ENCODE peak calls at places on chromosomes 1 and 21, in four cellular contexts. One of them, this sample, is unnamed.
A peak's percentile ranks its signal among the peaks of the same experiment; 100 is the strongest.

GRCh38 chr1:196607940-196608339 is 300 bp downstream of the KCNT2 start:
- DNase-seq in tibial nerve: no peak
- DNase-seq in testis: no peak
- DNase-seq in PC-3: no peak
- DNase-seq in this sample: peak; percentile 18

GRCh38 chr1:212368073-212368484 is 46.6 kb downstream of the PACC1 start:
- DNase-seq in tibial nerve: peak; percentile 53
- DNase-seq in testis: peak; percentile 62
- DNase-seq in PC-3: peak; percentile 94
- DNase-seq in this sample: peak; percentile 89

GRCh38 chr1:117615474-117615873 is 9.6 kb downstream of the TENT5C start:
- DNase-seq in tibial nerve: no peak
- DNase-seq in testis: no peak
- DNase-seq in PC-3: no peak
- DNase-seq in this sample: no peak

GRCh38 chr1:22747021-22747734 is 36.5 kb downstream of the EPHB2 start:
- DNase-seq in tibial nerve: no peak
- DNase-seq in testis: no peak
- DNase-seq in PC-3: peak; percentile 95
- DNase-seq in this sample: peak; percentile 51

GRCh38 chr1:7642781-7643180 is 128.3 kb upstream of the VAMP3 start:
- DNase-seq in tibial nerve: no peak
- DNase-seq in testis: no peak
- DNase-seq in PC-3: no peak
- DNase-seq in this sample: peak; percentile 5

GRCh38 chr1:42933060-42933586 is 25.5 kb downstream of the SLC2A1 start:
- DNase-seq in tibial nerve: no peak
- DNase-seq in testis: no peak
- DNase-seq in PC-3: no peak
- DNase-seq in this sample: no peak

GRCh38 chr1:9717193-9718005 is 65.9 kb downstream of the PIK3CD start:
- DNase-seq in tibial nerve: peak; percentile 63
- DNase-seq in testis: peak; percentile 69
- DNase-seq in PC-3: no peak
- DNase-seq in this sample: peak; percentile 81

GRCh38 chr1:117570988-117571409 is 34.8 kb upstream of the TENT5C start:
- DNase-seq in tibial nerve: no peak
- DNase-seq in testis: no peak
- DNase-seq in PC-3: peak; percentile 83
- DNase-seq in this sample: no peak

GRCh38 chr1:210817385-210818275 is 316.3 kb downstream of the KCNH1 start:
- DNase-seq in tibial nerve: no peak
- DNase-seq in testis: no peak
- DNase-seq in PC-3: no peak
- DNase-seq in this sample: no peak

GRCh38 chr1:19923953-19924346 is 533 bp upstream of the PLA2G2E start:
- DNase-seq in tibial nerve: no peak
- DNase-seq in testis: no peak
- DNase-seq in PC-3: no peak
- DNase-seq in this sample: no peak

GRCh38 chr21:42463861-42464515 is 32.0 kb downstream of the RSPH1 start:
- DNase-seq in tibial nerve: no peak
- DNase-seq in testis: peak; percentile 78
- DNase-seq in PC-3: peak; percentile 68
- DNase-seq in this sample: peak; percentile 75

GRCh38 chr1:66925944-66926343 is 1.2 kb downstream of the MIER1 start:
- DNase-seq in tibial nerve: no peak
- DNase-seq in testis: no peak
- DNase-seq in PC-3: no peak
- DNase-seq in this sample: peak; percentile 20

GRCh38 chr1:196372896-196373536 is 235.2 kb downstream of the KCNT2 start:
- DNase-seq in tibial nerve: no peak
- DNase-seq in testis: no peak
- DNase-seq in PC-3: peak; percentile 64
- DNase-seq in this sample: peak; percentile 69

GRCh38 chr1:8706995-8707396 is 110.4 kb downstream of the RERE start:
- DNase-seq in tibial nerve: no peak
- DNase-seq in testis: no peak
- DNase-seq in PC-3: no peak
- DNase-seq in this sample: peak; percentile 57

GRCh38 chr1:40185951-40186864 is 25.0 kb downstream of the RLF start:
- DNase-seq in tibial nerve: no peak
- DNase-seq in testis: no peak
- DNase-seq in PC-3: no peak
- DNase-seq in this sample: peak; percentile 45

DNA sequence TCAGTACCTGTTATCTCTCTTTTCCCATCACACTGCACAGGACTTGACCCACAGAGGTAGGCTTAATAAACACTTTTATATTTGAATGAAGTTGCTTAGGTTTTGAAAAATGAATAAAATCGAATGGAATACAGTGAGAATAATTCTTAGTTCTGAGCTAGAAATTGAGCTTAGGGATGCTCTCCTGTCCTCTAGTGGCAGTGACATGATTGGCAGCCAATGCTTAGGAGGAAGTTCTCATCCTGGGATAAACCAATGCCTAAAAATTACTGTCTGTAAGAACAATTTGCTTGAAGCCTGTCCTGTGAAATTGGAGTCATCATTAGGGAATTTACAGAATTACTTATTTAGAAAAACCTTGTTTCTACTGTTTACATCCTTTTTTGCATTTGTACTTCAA is 21.3 kb upstream of the CYP4X1 start:
- DNase-seq in tibial nerve: no peak
- DNase-seq in testis: no peak
- DNase-seq in PC-3: peak; percentile 36
- DNase-seq in this sample: peak; percentile 28
- TF ChIP-seq CTCF in tibial nerve: no peak
- TF ChIP-seq CTCF in testis: peak; percentile 13
- TF ChIP-seq CTCF in PC-3: peak; percentile 70
- TF ChIP-seq CTCF in this sample: peak; percentile 64

GRCh38 chr1:2279210-2279639 is 51.1 kb downstream of the SKI start:
- DNase-seq in tibial nerve: no peak
- DNase-seq in testis: peak; percentile 75
- DNase-seq in PC-3: no peak
- DNase-seq in this sample: peak; percentile 89

GRCh38 chr1:2279882-2280281 is 51.8 kb downstream of the SKI start:
- DNase-seq in tibial nerve: no peak
- DNase-seq in testis: no peak
- DNase-seq in PC-3: no peak
- DNase-seq in this sample: no peak

GRCh38 chr1:2277741-2278488 is 49.8 kb downstream of the SKI start:
- DNase-seq in tibial nerve: no peak
- DNase-seq in testis: no peak
- DNase-seq in PC-3: no peak
- DNase-seq in this sample: no peak

GRCh38 chr1:2276803-2277580 is 48.9 kb downstream of the SKI start:
- DNase-seq in tibial nerve: no peak
- DNase-seq in testis: no peak
- DNase-seq in PC-3: no peak
- DNase-seq in this sample: peak; percentile 68

GRCh38 chr1:2278591-2279209 is 50.6 kb downstream of the SKI start:
- DNase-seq in tibial nerve: no peak
- DNase-seq in testis: no peak
- DNase-seq in PC-3: no peak
- DNase-seq in this sample: no peak
- H3K4me3 ChIP-seq in tibial nerve: no peak overlapping the region
- H3K4me3 ChIP-seq in testis: no peak overlapping the region
- H3K4me3 ChIP-seq in PC-3: no peak overlapping the region
- H3K4me3 ChIP-seq in this sample: no peak overlapping the region

DNA sequence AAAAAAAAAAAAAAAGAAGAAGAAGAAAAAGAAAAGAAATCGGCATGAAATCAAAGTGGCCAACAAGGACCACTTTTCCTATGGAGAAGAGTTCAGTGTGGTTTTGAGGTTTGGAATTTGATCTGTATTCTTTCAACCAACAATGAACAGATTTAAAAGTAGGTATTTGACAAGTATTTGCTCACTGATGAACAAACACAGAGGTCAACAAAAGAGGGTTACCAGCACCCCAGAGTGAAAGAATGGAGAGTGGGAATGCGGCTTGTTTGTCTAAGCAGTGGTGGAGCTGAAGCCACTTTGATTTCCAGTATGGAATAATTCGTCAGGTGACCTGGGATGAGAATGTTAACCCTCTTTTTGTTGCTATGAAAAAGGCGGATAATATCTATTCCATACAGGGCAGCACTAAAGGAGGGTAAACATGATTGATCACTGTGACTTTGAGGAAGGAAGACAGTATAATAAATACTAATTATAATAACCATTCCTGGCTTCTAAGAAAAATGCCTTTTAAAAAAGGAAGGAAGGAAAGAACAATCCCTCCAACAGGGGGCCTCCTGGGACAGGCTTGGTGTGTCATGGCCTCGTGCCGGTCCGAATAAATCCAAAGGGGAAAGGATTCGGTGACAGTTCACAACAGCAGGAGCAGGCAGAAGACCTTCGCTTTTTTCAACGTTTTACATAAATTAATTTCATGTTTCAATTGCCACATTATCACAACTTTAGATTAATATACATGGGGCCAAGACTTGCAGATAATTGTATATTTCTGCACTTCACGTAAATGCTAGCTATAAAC is 37.2 kb upstream of the SIM2 start:
- DNase-seq in tibial nerve: no peak
- DNase-seq in testis: peak; percentile 22
- DNase-seq in PC-3: peak; percentile 75
- DNase-seq in this sample: peak; percentile 46
- TF ChIP-seq CTCF in tibial nerve: peak; percentile 3
- TF ChIP-seq CTCF in testis: no peak
- TF ChIP-seq CTCF in PC-3: peak; percentile 88
- TF ChIP-seq CTCF in this sample: peak; percentile 75

DNA sequence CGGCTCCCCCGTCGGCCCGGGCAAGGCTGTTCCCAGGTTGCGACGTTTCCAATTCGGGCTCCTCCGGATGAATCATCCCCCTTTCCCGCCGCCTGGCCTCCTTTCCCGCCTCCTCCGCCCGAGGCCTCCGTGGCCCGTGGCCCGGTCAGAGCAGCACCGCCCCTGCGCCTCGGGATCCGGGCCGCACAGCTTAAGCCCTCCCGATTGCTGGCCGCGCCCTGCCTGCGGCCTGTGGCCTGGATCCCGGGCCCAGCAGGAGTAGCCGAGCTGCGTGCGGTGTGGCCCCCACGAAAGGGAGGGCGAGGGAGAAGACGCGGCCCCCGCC is 1.1 kb downstream of the TMEM200B start:
- DNase-seq in tibial nerve: no peak
- DNase-seq in testis: peak; percentile 39
- DNase-seq in PC-3: peak; percentile 82
- DNase-seq in this sample: peak; percentile 68
- H3K4me3 ChIP-seq in tibial nerve: peak overlapping the region; percentile 76
- H3K4me3 ChIP-seq in testis: peak overlapping the region; percentile 80
- H3K4me3 ChIP-seq in PC-3: peak overlapping the region; percentile 81
- H3K4me3 ChIP-seq in this sample: peak overlapping the region; percentile 69

GRCh38 chr1:94544706-94545490 is 3.3 kb upstream of the F3 start:
- DNase-seq in tibial nerve: no peak
- DNase-seq in testis: no peak
- DNase-seq in PC-3: peak; percentile 74
- DNase-seq in this sample: peak; percentile 79
- TF ChIP-seq CTCF in tibial nerve: no peak
- TF ChIP-seq CTCF in testis: no peak
- TF ChIP-seq CTCF in PC-3: no peak
- TF ChIP-seq CTCF in this sample: peak; percentile 41

GRCh38 chr1:155970531-155971167 is 7.7 kb downstream of the ARHGEF2 start:
- DNase-seq in tibial nerve: peak; percentile 66
- DNase-seq in testis: peak; percentile 48
- DNase-seq in PC-3: no peak
- DNase-seq in this sample: peak; percentile 80
- H3K4me3 ChIP-seq in tibial nerve: no peak overlapping the region
- H3K4me3 ChIP-seq in testis: no peak overlapping the region
- H3K4me3 ChIP-seq in PC-3: no peak overlapping the region
- H3K4me3 ChIP-seq in this sample: no peak overlapping the region

GRCh38 chr1:230863449-230863848 is 4.9 kb downstream of the C1orf198 start:
- DNase-seq in tibial nerve: no peak
- DNase-seq in testis: no peak
- DNase-seq in PC-3: peak; percentile 69
- DNase-seq in this sample: no peak

GRCh38 chr1:230858918-230859819 is 9.2 kb downstream of the C1orf198 start:
- DNase-seq in tibial nerve: peak; percentile 37
- DNase-seq in testis: peak; percentile 53
- DNase-seq in PC-3: no peak
- DNase-seq in this sample: peak; percentile 83

GRCh38 chr1:230860617-230861384 is 7.5 kb downstream of the C1orf198 start:
- DNase-seq in tibial nerve: no peak
- DNase-seq in testis: no peak
- DNase-seq in PC-3: no peak
- DNase-seq in this sample: no peak

GRCh38 chr1:230861970-230862595 is 6.2 kb downstream of the C1orf198 start:
- DNase-seq in tibial nerve: no peak
- DNase-seq in testis: no peak
- DNase-seq in PC-3: no peak
- DNase-seq in this sample: peak; percentile 67

GRCh38 chr1:230861489-230861888 is 6.8 kb downstream of the C1orf198 start:
- DNase-seq in tibial nerve: no peak
- DNase-seq in testis: no peak
- DNase-seq in PC-3: no peak
- DNase-seq in this sample: no peak
- TF ChIP-seq CTCF in tibial nerve: no peak
- TF ChIP-seq CTCF in testis: no peak
- TF ChIP-seq CTCF in PC-3: no peak
- TF ChIP-seq CTCF in this sample: peak; percentile 29

This sample was measured in choroid plexus epithelial cell.